ENCODE peak calls at places on chromosomes 3 and 15, in four cellular contexts. Y, O, C and G are unnamed samples.

GRCh38 chr3:71102111-71103039 is 481.2 kb downstream of the FOXP1 start:
- DNase-seq in Y (no peak), O (no peak), C (no peak), G (peak; percentile 85)

GRCh38 chr3:179652467-179653105 is at the start of gene USP13:
- DNase-seq in Y (no peak), O (peak; percentile 75), C (peak; percentile 78), G (peak; percentile 45)

GRCh38 chr3:51340989-51341636 is 44.0 kb upstream of the MANF start:
- DNase-seq in Y (peak; percentile 38), O (no peak), C (peak; percentile 35), G (no peak)

GRCh38 chr15:59611277-59612260 is at the start of gene GCNT3:
- DNase-seq in Y (no peak), O (no peak), C (no peak), G (peak; percentile 83)

GRCh38 chr15:50145451-50145872 is 26.4 kb upstream of the ATP8B4 start:
- DNase-seq in Y (no peak), O (no peak), C (no peak), G (peak; percentile 78)

GRCh38 chr3:187858711-187859110 is 113.4 kb upstream of the BCL6 start:
- DNase-seq in Y (no peak), O (no peak), C (no peak), G (no peak)

GRCh38 chr3:196214783-196215441 is 1.4 kb upstream of the SLC51A start:
- DNase-seq in Y (no peak), O (no peak), C (no peak), G (no peak)

GRCh38 chr3:45878124-45878523 is 8.2 kb upstream of the CCR9 start:
- DNase-seq in Y (no peak), O (no peak), C (no peak), G (no peak)

GRCh38 chr15:39583586-39584265 is 2.8 kb downstream of the THBS1 start:
- DNase-seq in Y (peak; percentile 81), O (peak; percentile 74), C (no peak), G (peak; percentile 39)

GRCh38 chr15:37931868-37932267 is 2.6 kb upstream of the TMCO5A start:
- DNase-seq in Y (no peak), O (no peak), C (no peak), G (peak; percentile 52)

DNA sequence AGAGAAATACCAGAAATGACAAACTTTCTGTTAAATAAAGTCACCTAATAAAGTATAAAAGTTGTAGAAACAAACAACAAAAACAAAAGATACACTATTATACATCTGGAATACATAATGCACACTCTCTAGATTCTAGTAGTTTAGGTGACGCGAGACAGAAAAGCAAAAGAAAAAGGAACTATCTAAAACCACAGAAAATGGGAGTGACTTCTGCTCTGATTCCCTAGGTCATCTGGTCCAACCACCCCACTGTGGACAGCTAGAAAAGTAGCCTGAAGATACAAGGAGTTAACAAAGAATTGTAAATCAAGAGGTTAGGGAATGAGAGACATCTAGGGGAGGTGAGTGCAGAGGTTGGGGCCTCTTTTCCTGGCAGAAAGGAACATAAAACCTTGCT is 39.1 kb downstream of the DHX36 start:
- DNase-seq in Y (no peak), O (no peak), C (no peak), G (no peak)
- H3K36me3 ChIP-seq in Y (peaks cover 85% of the 10 kb centered on the region), O (peaks cover 6% of the 10 kb centered on the region), C (peaks cover 60% of the 10 kb centered on the region), G (peaks cover 3% of the 10 kb centered on the region)

GRCh38 chr15:70097337-70098169 is at the start of gene TLE3:
- DNase-seq in Y (peak; percentile 99), O (peak; percentile 98), C (peak; percentile 99), G (peak; percentile 92)
- TF ChIP-seq CTCF in Y (peak; percentile 62), O (peak; percentile 28), C (peak; percentile 55), G (peak; percentile 33)

GRCh38 chr15:90419202-90419601 is 31.2 kb downstream of the IQGAP1 start:
- DNase-seq in Y (no peak), O (no peak), C (no peak), G (peak; percentile 32)

GRCh38 chr15:90418627-90419026 is 30.6 kb downstream of the IQGAP1 start:
- DNase-seq in Y (no peak), O (no peak), C (no peak), G (no peak)

GRCh38 chr15:90420488-90420850 is 32.4 kb downstream of the IQGAP1 start:
- DNase-seq in Y (no peak), O (no peak), C (no peak), G (no peak)

GRCh38 chr15:90421527-90421926 is 33.5 kb downstream of the IQGAP1 start:
- DNase-seq in Y (no peak), O (no peak), C (no peak), G (no peak)

GRCh38 chr15:90419738-90420487 is 31.9 kb downstream of the IQGAP1 start:
- DNase-seq in Y (no peak), O (no peak), C (no peak), G (peak; percentile 85)
- H3K4me3 ChIP-seq in Y (no peak overlapping the region), O (no peak overlapping the region), C (no peak overlapping the region), G (no peak overlapping the region)

DNA sequence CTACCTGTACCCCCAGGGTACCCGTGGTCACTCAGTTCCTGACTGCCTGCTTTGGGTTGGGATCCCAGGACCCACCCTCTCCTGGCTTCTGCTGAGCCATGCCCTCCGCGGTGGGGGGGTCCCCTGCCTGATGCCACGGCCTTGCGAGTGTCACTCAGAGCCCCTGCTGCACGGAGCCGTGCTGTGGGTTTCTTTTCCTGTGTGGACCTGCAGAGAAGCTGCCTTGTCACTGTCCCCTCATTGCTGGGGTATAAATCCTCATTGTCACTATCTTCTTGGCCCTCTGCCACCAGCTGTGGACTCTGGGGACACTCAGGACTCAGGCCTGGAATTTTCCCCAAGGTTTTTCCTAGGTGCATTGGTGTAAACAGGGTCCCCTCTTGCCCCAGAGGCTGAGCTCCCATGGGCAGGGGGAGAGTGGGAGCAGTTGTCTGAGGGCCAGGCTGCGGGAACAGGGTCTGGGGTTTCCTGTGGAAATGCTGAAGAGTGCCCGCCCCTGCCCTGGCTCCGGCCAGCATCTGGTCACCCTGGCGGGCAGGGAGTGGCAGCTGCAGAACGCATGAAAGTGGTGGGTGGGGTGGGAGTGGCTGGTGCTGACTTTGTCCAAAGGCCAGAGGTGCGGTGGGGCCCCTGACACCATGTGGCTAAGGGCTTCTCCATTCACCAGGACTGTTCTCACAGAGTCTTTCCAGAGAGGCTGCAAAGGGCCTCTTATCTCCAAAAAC is 191.7 kb downstream of the GOLGA6L6 start:
- DNase-seq in Y (no peak), O (peak; percentile 26), C (no peak), G (no peak)
- H3K36me3 ChIP-seq in Y (no peaks in the 10 kb centered on the region), O (no peaks in the 10 kb centered on the region), C (no peaks in the 10 kb centered on the region), G (no peaks in the 10 kb centered on the region)

GRCh38 chr3:124246949-124247348 is 255.0 kb upstream of the ROPN1 start:
- DNase-seq in Y (no peak), O (no peak), C (no peak), G (peak; percentile 44)
- TF ChIP-seq CTCF in Y (peak; percentile 82), O (no peak), C (peak; percentile 24), G (peak; percentile 62)

GRCh38 chr3:125507128-125507527 is 12.9 kb downstream of the SNX4 start:
- DNase-seq in Y (no peak), O (no peak), C (no peak), G (no peak)
- H3K4me3 ChIP-seq in Y (no peak overlapping the region), O (no peak overlapping the region), C (no peak overlapping the region), G (no peak overlapping the region)

DNA sequence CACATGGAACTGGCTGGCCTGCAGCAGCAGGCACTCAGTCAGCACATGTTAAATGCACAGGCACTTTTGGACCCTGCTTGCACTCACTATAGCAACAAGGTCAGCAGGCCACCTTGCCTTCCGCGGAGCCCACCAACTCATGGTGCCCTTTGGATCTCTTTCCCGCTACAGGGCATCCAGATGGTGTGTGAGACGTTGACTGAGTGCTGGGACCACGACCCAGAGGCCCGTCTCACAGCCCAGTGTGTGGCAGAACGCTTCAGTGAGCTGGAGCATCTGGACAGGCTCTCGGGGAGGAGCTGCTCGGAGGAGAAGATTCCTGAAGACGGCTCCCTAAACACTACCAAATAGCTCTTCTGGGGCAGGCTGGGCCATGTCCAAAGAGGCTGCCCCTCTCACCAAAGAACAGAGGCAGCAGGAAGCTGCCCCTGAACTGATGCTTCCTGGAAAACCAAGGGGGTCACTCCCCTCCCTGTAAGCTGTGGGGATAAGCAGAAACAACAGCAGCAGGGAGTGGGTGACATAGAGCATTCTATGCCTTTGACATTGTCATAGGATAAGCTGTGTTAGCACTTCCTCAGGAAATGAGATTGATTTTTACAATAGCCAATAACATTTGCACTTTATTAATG is 85.0 kb downstream of the TGFBR2 start:
- DNase-seq in Y (no peak), O (no peak), C (no peak), G (no peak)
- H3K36me3 ChIP-seq in Y (peaks cover 64% of the 10 kb centered on the region), O (no peaks in the 10 kb centered on the region), C (peaks cover 39% of the 10 kb centered on the region), G (peaks cover 11% of the 10 kb centered on the region)